ENCODE peak calls at places on chromosomes 3 and 15, in four cellular contexts. N is IMR-90, D is mesendoderm, M is neuronal stem cell. V is an unnamed sample.

GRCh38 chr3:177673105-177673804 is 476.0 kb upstream of the TBL1XR1 start:
- DNase-seq in N (peak), D (no peak), M (no peak), V (no peak)

GRCh38 chr3:159846255-159846654 is 142.4 kb upstream of the IL12A start:
- DNase-seq in N (no peak), D (no peak), M (no peak), V (no peak)

GRCh38 chr3:71652786-71653419 is 69.4 kb upstream of the FOXP1 start:
- DNase-seq in N (peak), D (peak), M (peak), V (peak)

GRCh38 chr15:45892182-45892581 is 257.4 kb downstream of the SQOR start:
- DNase-seq in N (no peak), D (peak), M (no peak), V (no peak)

GRCh38 chr3:30644615-30645014 is 38.2 kb downstream of the TGFBR2 start:
- DNase-seq in N (peak), D (no peak), M (no peak), V (no peak)

GRCh38 chr15:33638439-33638838 is 327.7 kb downstream of the RYR3 start:
- DNase-seq in N (no peak), D (no peak), M (no peak), V (no peak)

GRCh38 chr3:184773341-184774186 is 38.4 kb upstream of the VPS8 start:
- DNase-seq in N (no peak), D (no peak), M (peak), V (no peak)

GRCh38 chr3:197258168-197258755 is 40.1 kb downstream of the DLG1 start:
- DNase-seq in N (no peak), D (no peak), M (no peak), V (no peak)

GRCh38 chr3:32423534-32423933 is 31.9 kb downstream of the CMTM7 start:
- DNase-seq in N (no peak), D (no peak), M (no peak), V (no peak)

GRCh38 chr15:40105517-40106202 is 3.0 kb downstream of the BMF start:
- DNase-seq in N (no peak), D (no peak), M (no peak), V (no peak)

GRCh38 chr3:94305835-94306685 is 243.2 kb downstream of the NSUN3 start:
- DNase-seq in N (no peak), D (no peak), M (peak), V (no peak)

GRCh38 chr3:71944482-71944881 is 159.5 kb upstream of the PROK2 start:
- DNase-seq in N (no peak), D (no peak), M (no peak), V (no peak)

GRCh38 chr3:61805510-61806080 is 244.2 kb downstream of the PTPRG start:
- DNase-seq in N (peak), D (no peak), M (no peak), V (no peak)

GRCh38 chr15:98651581-98652220 is 3.4 kb downstream of the IGF1R start:
- DNase-seq in N (peak), D (peak), M (no peak), V (no peak)

GRCh38 chr3:24845524-24846155 is 351.0 kb upstream of the THRB start:
- DNase-seq in N (no peak), D (no peak), M (no peak), V (no peak)

GRCh38 chr3:15794303-15794771 is 3.4 kb downstream of the ANKRD28 start:
- DNase-seq in N (peak), D (no peak), M (no peak), V (peak)

GRCh38 chr15:57395292-57395691 is 19.0 kb downstream of the CGNL1 start:
- DNase-seq in N (peak), D (no peak), M (no peak), V (peak)

GRCh38 chr3:109131276-109131675 is 5.2 kb upstream of the C3orf85 start:
- DNase-seq in N (no peak), D (no peak), M (no peak), V (no peak)

GRCh38 chr3:47791193-47791855 is 9.6 kb upstream of the SMARCC1 start:
- DNase-seq in N (no peak), D (no peak), M (no peak), V (no peak)

GRCh38 chr3:48267782-48268181 is 26.9 kb downstream of the ZNF589 start:
- DNase-seq in N (no peak), D (no peak), M (no peak), V (no peak)

GRCh38 chr15:95325763-95326688 is 1004.5 kb upstream of the NR2F2 start:
- DNase-seq in N (no peak), D (peak), M (no peak), V (no peak)

GRCh38 chr3:119810018-119810435 is 28.1 kb downstream of the NR1I2 start:
- DNase-seq in N (peak), D (no peak), M (no peak), V (no peak)

GRCh38 chr3:60010778-60011177 is 961.0 kb upstream of the CFAP20DC start:
- DNase-seq in N (no peak), D (no peak), M (no peak), V (no peak)

GRCh38 chr3:184275961-184276910 is at the start of gene ECE2:
- DNase-seq in N (no peak), D (no peak), M (no peak), V (no peak)

GRCh38 chr15:66715736-66716667 is 14.0 kb downstream of the SMAD6 start:
- DNase-seq in N (no peak), D (no peak), M (no peak), V (no peak)

GRCh38 chr3:165797551-165797950 is 39.7 kb downstream of the BCHE start:
- DNase-seq in N (no peak), D (no peak), M (no peak), V (no peak)

GRCh38 chr15:82647045-82647834 is at the start of gene CPEB1:
- DNase-seq in N (peak), D (peak), M (no peak), V (peak)

GRCh38 chr15:48250640-48251076 is 44.6 kb downstream of the SLC12A1 start:
- DNase-seq in N (peak), D (peak), M (peak), V (peak)

GRCh38 chr3:13018561-13019242 is 54.5 kb downstream of the IQSEC1 start:
- DNase-seq in N (no peak), D (no peak), M (no peak), V (no peak)

GRCh38 chr3:132788299-132788698 is 66.1 kb upstream of the NPHP3 start:
- DNase-seq in N (peak), D (no peak), M (no peak), V (no peak)

GRCh38 chr15:71635735-71636134 is 174.6 kb upstream of the NR2E3 start:
- DNase-seq in N (no peak), D (no peak), M (no peak), V (no peak)

GRCh38 chr3:171954644-171955365 is 84.6 kb upstream of the FNDC3B start:
- DNase-seq in N (no peak), D (no peak), M (no peak), V (no peak)

GRCh38 chr15:66293419-66294156 is at the start of gene DIS3L:
- DNase-seq in N (peak), D (peak), M (peak), V (peak)

GRCh38 chr3:16842710-16843270 is 42.0 kb upstream of the PLCL2 start:
- DNase-seq in N (no peak), D (peak), M (no peak), V (no peak)

GRCh38 chr15:40010681-40011080 is 28.3 kb downstream of the SRP14 start:
- DNase-seq in N (peak), D (no peak), M (no peak), V (no peak)

GRCh38 chr15:63040509-63040908 is 2.0 kb upstream of the TPM1 start:
- DNase-seq in N (no peak), D (peak), M (no peak), V (peak)
- H3K18ac ChIP-seq in N (no peak), D (no peak), M (no peak), V (no peak)

DNA sequence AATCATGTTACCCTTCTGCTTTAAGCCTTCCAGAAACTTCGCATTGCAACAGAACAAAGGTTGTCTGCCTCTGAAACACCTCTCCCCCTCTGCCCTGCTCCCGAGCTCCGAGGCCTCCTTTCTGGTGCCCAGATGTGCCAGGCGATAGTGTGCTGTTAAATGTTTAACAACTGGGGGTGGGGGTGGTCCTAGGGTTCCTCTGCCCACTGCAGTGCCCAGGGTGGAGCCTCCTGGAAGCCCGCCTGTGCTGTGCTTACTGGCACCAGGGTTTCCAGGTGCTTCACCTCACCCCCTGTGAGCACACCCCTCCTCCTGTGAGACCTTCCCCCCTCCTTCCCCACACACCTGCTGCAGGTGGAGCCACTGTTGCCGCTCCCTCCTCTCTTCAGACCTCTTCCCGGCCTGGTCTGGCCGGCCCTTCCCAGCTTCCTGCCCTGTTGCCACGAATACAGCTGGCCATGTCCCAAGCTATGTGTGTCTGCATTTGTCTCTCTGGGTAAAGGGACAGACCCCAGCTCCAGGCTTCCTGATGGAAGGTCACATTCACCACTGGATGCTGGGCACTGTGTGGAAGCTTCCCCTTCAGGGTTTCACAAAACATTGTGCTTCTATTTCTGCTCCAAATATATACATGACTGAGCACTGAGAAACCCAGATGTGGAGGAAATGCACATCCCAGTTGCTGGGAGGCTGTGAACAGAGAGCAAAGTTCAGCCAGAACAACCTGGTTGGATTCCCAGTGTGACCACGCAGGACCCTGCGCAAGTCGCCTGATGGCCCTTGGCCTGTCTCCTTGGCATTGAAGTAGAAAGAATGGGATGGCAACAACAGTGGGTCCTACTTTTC is 37.2 kb downstream of the MGLL start:
- DNase-seq in N (no peak), D (no peak), M (no peak), V (no peak)
- H3K18ac ChIP-seq in N (peak), D (no peak), M (no peak), V (no peak)

GRCh38 chr15:56199038-56199437 is 44.6 kb downstream of the RFX7 start:
- DNase-seq in N (no peak), D (no peak), M (no peak), V (no peak)
- H3K18ac ChIP-seq in N (no peak), D (no peak), M (no peak), V (no peak)

GRCh38 chr3:125606291-125606690 is 11.0 kb upstream of the OSBPL11 start:
- DNase-seq in N (no peak), D (peak), M (no peak), V (no peak)

GRCh38 chr3:125602752-125603649 is 7.7 kb upstream of the OSBPL11 start:
- DNase-seq in N (peak), D (no peak), M (no peak), V (no peak)

GRCh38 chr3:125608419-125608818 is 13.1 kb upstream of the OSBPL11 start:
- DNase-seq in N (no peak), D (no peak), M (no peak), V (peak)

GRCh38 chr3:125609384-125609783 is 14.1 kb upstream of the OSBPL11 start:
- DNase-seq in N (no peak), D (no peak), M (no peak), V (no peak)

GRCh38 chr3:125605771-125606170 is 10.5 kb upstream of the OSBPL11 start:
- DNase-seq in N (no peak), D (no peak), M (no peak), V (no peak)
- H3K18ac ChIP-seq in N (no peak), D (no peak), M (no peak), V (no peak)

GRCh38 chr3:52535411-52536111 is 844 bp upstream of the UQCC5 start:
- DNase-seq in N (no peak), D (no peak), M (no peak), V (no peak)

GRCh38 chr3:52536369-52537164 is at the start of gene UQCC5:
- DNase-seq in N (peak), D (peak), M (peak), V (peak)

GRCh38 chr3:52536112-52536368 is 365 bp upstream of the UQCC5 start:
- DNase-seq in N (no peak), D (no peak), M (no peak), V (no peak)

GRCh38 chr3:52537726-52538421 is 1.5 kb downstream of the UQCC5 start:
- DNase-seq in N (no peak), D (no peak), M (no peak), V (no peak)

DNA sequence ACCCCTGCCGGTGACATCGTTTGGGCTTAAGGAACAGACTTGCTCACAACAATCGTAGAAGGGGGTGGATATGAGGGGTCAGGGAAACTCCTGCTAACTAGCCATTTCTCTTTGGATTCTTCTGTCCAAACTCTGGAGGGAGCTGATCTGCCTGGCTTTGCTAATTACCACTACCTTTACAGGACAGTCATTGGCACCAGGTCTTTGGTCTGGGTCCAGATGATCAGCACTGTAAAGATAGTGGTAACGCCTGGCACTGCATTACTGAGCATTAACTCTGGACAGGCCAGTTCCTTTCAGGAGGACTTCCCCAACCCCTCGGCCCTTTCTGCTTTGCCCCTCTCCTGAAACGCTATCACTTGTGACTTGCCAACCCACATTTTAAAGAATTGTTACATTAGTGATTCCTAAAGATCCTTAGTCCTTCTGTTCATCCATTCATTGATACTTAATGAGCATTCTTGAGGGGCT is 795 bp downstream of the UQCC5 start:
- DNase-seq in N (no peak), D (no peak), M (no peak), V (no peak)
- H3K18ac ChIP-seq in N (peak), D (no peak), M (no peak), V (peak)

GRCh38 chr3:122921791-122922651 is 105.5 kb downstream of the SEMA5B start:
- DNase-seq in N (no peak), D (peak), M (peak), V (no peak)
- H3K18ac ChIP-seq in N (no peak), D (no peak), M (peak), V (no peak)